ENCODE peak calls at places on chromosomes 3 and 15, in six cellular contexts. Q is PC-3, K is OCI-LY7, L is ovary, W is NT2/D1, P is tibial nerve. R is an unnamed sample. For H3K36me3, the result is how much of the 10 kb centered on the place peaks cover.

GRCh38 chr15:75203017-75203907 is 1.6 kb downstream of the C15orf39 start:
- DNase-seq in K (peak), Q (peak), W (no peak), L (peak), P (peak), R (no peak)

GRCh38 chr3:175346573-175347356 is 487.6 kb downstream of the NAALADL2 start:
- DNase-seq in K (no peak), L (peak), Q (peak), P (peak), W (no peak), R (peak)

GRCh38 chr3:193910886-193911738 is 224.8 kb upstream of the HES1 start:
- DNase-seq in P (no peak), L (no peak), K (no peak), W (peak), Q (peak), R (peak)

GRCh38 chr15:74901612-74902063 is 5.0 kb downstream of the FAM219B start:
- DNase-seq in P (peak), L (peak), W (no peak), Q (peak), K (peak), R (peak)

GRCh38 chr3:73511555-73511954 is 113.2 kb downstream of the PDZRN3 start:
- DNase-seq in Q (no peak), W (peak), P (no peak), K (no peak), L (no peak), R (no peak)

GRCh38 chr15:89893027-89893426 is 767 bp downstream of the AP3S2 start:
- DNase-seq in P (no peak), K (no peak), Q (peak), W (no peak), L (no peak), R (no peak)

GRCh38 chr15:78790027-78790426 is 21.2 kb downstream of the ADAMTS7 start:
- DNase-seq in P (no peak), W (no peak), Q (no peak), L (no peak), K (no peak), R (no peak)

GRCh38 chr15:51718199-51718598 is 19.3 kb downstream of the LYSMD2 start:
- DNase-seq in Q (no peak), W (no peak), K (no peak), P (no peak), L (no peak), R (no peak)

GRCh38 chr15:32685576-32685975 is 32.2 kb upstream of the GREM1 start:
- DNase-seq in Q (no peak), K (no peak), P (no peak), W (no peak), L (no peak), R (no peak)

GRCh38 chr3:158522737-158523136 is 48.3 kb upstream of the MLF1 start:
- DNase-seq in W (no peak), Q (peak), P (no peak), K (no peak), L (no peak), R (no peak)

GRCh38 chr3:134751831-134752230 is 43.2 kb upstream of the EPHB1 start:
- DNase-seq in K (no peak), P (no peak), Q (no peak), W (no peak), L (no peak), R (no peak)

GRCh38 chr3:111764645-111765091 is 94.4 kb upstream of the PHLDB2 start:
- DNase-seq in L (no peak), Q (peak), W (no peak), K (no peak), P (no peak), R (no peak)

GRCh38 chr3:172305974-172306373 is 142.3 kb downstream of the GHSR start:
- DNase-seq in W (no peak), Q (no peak), K (no peak), L (no peak), P (no peak), R (no peak)
- H3K36me3 ChIP-seq in W (under half), Q (under half), K (under half), L (under half), P (under half), R (half or more)

GRCh38 chr3:183069086-183069485 is 30.2 kb downstream of the MCCC1 start:
- DNase-seq in L (no peak), W (no peak), K (no peak), P (no peak), Q (no peak), R (no peak)
- H3K36me3 ChIP-seq in L (under half), W (under half), K (half or more), P (under half), Q (under half), R (under half)

DNA sequence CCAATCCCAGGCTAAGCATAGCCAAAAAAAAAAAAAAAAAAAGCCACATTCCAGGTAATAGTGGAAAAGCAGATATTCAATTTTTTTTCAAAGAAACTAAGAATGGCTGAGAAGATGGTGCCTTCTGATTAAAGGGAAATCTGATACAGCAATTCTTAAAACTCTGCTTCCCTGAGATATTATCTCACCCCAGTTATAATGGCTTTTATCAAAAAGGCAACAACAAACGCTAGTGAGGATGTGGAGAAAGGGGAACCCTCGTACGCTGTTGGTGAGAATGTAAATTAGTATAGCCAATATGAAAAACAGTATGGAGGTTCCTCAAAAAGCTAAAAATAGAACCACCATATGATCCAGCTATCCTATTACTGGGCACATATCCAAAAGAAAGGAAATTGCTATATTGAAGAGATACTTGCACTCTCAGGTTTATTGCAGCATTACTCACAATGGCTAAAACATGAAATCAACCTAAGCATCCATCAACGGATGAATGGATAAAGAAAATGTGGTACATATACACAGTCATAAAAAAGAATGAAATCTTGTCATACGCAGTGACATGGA is 65.2 kb downstream of the GOLIM4 start:
- DNase-seq in W (no peak), K (no peak), Q (no peak), P (no peak), L (no peak), R (no peak)
- H3K36me3 ChIP-seq in W (half or more), K (half or more), Q (under half), P (under half), L (under half), R (under half)

GRCh38 chr3:66415867-66416428 is 84.9 kb downstream of the LRIG1 start:
- DNase-seq in P (no peak), Q (no peak), K (no peak), L (no peak), W (no peak), R (no peak)
- H3K36me3 ChIP-seq in P (under half), Q (under half), K (half or more), L (under half), W (under half), R (under half)

R was measured in stomach.